ENCODE peak calls at places on chromosomes 11 and 22, in five cellular contexts. O is amniotic stem cell, Y is NCI-H1436 treated with DMSO at 0.1 percent for 48 hours, G is EL, A is sigmoid colon. W is an unnamed sample.

GRCh38 chr11:86670179-86670578 is 2.2 kb downstream of the ME3 start:
- DNase-seq in G (no peak), O (no peak), Y (no peak), A (no peak), W (peak)

GRCh38 chr11:43866520-43866919 is 14.1 kb upstream of the ALKBH3 start:
- DNase-seq in O (no peak), Y (no peak), G (peak), A (no peak), W (no peak)

GRCh38 chr11:296976-297665 is 2.2 kb downstream of the IFITM5 start:
- DNase-seq in G (no peak), Y (no peak), A (peak), O (no peak), W (no peak)

GRCh38 chr22:46897246-46897623 is 134.8 kb downstream of the TBC1D22A start:
- DNase-seq in Y (peak), A (no peak), G (no peak), O (no peak), W (no peak)

GRCh38 chr11:9264381-9265210 is 554 bp downstream of the DENND5A start:
- DNase-seq in O (peak), A (peak), Y (no peak), G (peak), W (peak)

GRCh38 chr11:116543099-116543498 is 229.7 kb downstream of the BUD13 start:
- DNase-seq in A (peak), O (no peak), G (no peak), Y (no peak), W (no peak)

GRCh38 chr11:32118025-32118974 is 27.4 kb downstream of the RCN1 start:
- DNase-seq in A (no peak), Y (no peak), G (peak), O (no peak), W (no peak)

GRCh38 chr11:57476883-57477506 is 16.7 kb downstream of the RTN4RL2 start:
- DNase-seq in O (no peak), G (peak), A (no peak), Y (no peak), W (no peak)

GRCh38 chr22:17853066-17853465 is 78.8 kb upstream of the BID start:
- DNase-seq in Y (no peak), O (no peak), G (no peak), A (no peak), W (no peak)

GRCh38 chr11:72777755-72778278 is 16.0 kb downstream of the STARD10 start:
- DNase-seq in O (no peak), G (no peak), Y (no peak), A (no peak), W (no peak)

GRCh38 chr11:27473017-27473406 is 422 bp upstream of the LGR4 start:
- DNase-seq in Y (no peak), G (no peak), O (no peak), A (no peak), W (no peak)

GRCh38 chr11:122517403-122518379 is 137.8 kb upstream of the UBASH3B start:
- DNase-seq in G (no peak), Y (no peak), O (no peak), A (no peak), W (no peak)

GRCh38 chr22:36853407-36854099 is 7.3 kb upstream of the NCF4 start:
- DNase-seq in A (no peak), G (peak), Y (no peak), O (no peak), W (peak)

GRCh38 chr11:17498475-17498874 is 21.8 kb upstream of the ABCC8 start:
- DNase-seq in G (peak), A (no peak), Y (no peak), O (no peak), W (peak)

GRCh38 chr11:114171257-114172054 is 111.9 kb downstream of the ZBTB16 start:
- DNase-seq in A (peak), G (no peak), O (no peak), Y (no peak), W (no peak)

GRCh38 chr11:61028135-61028729 is 56.8 kb downstream of the CD6 start:
- DNase-seq in G (no peak), Y (no peak), A (peak), O (no peak), W (no peak)

GRCh38 chr11:47616726-47617416 is 22.7 kb upstream of the C1QTNF4 start:
- DNase-seq in G (peak), O (peak), Y (no peak), A (peak), W (peak)

GRCh38 chr11:134223066-134223465 is 701 bp downstream of the NCAPD3 start:
- DNase-seq in Y (no peak), G (peak), A (no peak), O (no peak), W (no peak)

GRCh38 chr11:31974737-31975136 is 116.1 kb upstream of the RCN1 start:
- DNase-seq in G (peak), Y (no peak), A (no peak), O (no peak), W (no peak)

GRCh38 chr22:41904450-41905410 is 10.1 kb downstream of the SHISA8 start:
- DNase-seq in O (no peak), Y (no peak), G (no peak), A (no peak), W (no peak)

GRCh38 chr11:2577071-2578005 is 122.5 kb downstream of the KCNQ1OT1 start:
- DNase-seq in O (no peak), G (no peak), Y (no peak), A (peak), W (no peak)

GRCh38 chr11:19936461-19936860 is 223.8 kb downstream of the DBX1 start:
- DNase-seq in Y (no peak), G (no peak), O (no peak), A (no peak), W (no peak)

GRCh38 chr11:131785801-131786200 is 415.4 kb downstream of the NTM start:
- DNase-seq in G (no peak), Y (no peak), A (no peak), O (no peak), W (peak)

GRCh38 chr11:6911946-6912345 is 8.9 kb upstream of the OR2D3 start:
- DNase-seq in Y (no peak), O (no peak), G (peak), A (no peak), W (no peak)

GRCh38 chr11:64321533-64321932 is 3.6 kb downstream of the PRDX5 start:
- DNase-seq in A (no peak), O (no peak), Y (no peak), G (no peak), W (peak)

GRCh38 chr11:32071811-32072210 is 19.1 kb upstream of the RCN1 start:
- DNase-seq in Y (no peak), A (no peak), G (peak), O (no peak), W (peak)

GRCh38 chr11:66546368-66546965 is at the start of gene ACTN3:
- DNase-seq in A (peak), O (no peak), G (peak), Y (no peak), W (peak)

GRCh38 chr11:119400860-119401259 is 19.4 kb upstream of the USP2 start:
- DNase-seq in O (no peak), G (no peak), Y (no peak), A (no peak), W (no peak)

GRCh38 chr11:85844439-85845051 is 10.6 kb upstream of the CCDC83 start:
- DNase-seq in G (peak), A (no peak), Y (no peak), O (no peak), W (no peak)

GRCh38 chr11:2574553-2575535 is 125.0 kb downstream of the KCNQ1OT1 start:
- DNase-seq in G (no peak), Y (no peak), A (peak), O (no peak), W (no peak)

GRCh38 chr11:68925613-68926012 is 21.9 kb downstream of the IGHMBP2 start:
- DNase-seq in O (no peak), Y (no peak), A (no peak), G (no peak), W (no peak)

GRCh38 chr22:25497269-25497668 is 67.2 kb upstream of the GRK3 start:
- DNase-seq in A (no peak), O (no peak), Y (no peak), G (peak), W (no peak)

GRCh38 chr11:64741393-64742086 is 2.4 kb downstream of the RASGRP2 start:
- DNase-seq in O (no peak), A (no peak), G (no peak), Y (no peak), W (no peak)

W was measured in cerebellar cortex.